ENCODE peak calls at places on chromosomes 11 and 22, in seven cellular contexts. W is activated T-helper 1 cell treated with anti-CD3 and anti-CD28 coated beads, Interleukin-12 subunit alpha, Interleukin-12 subunit beta, Interleukin-2, Interleukin-4 antibody, amounts not matched to agents 30 ng/mL and 10 ng/mL and 1 ng/mL, durations not matched to agents 14 hours and 24 hours and 36 hours; Y is CD8-positive, alpha-beta memory T cell; H is ecto neural progenitor cell; U is DMS153; K is activated CD4-positive, alpha-beta T cell treated with anti-CD3 and anti-CD28 coated beads, Interleukin-2, amount 50 U/mL, for 1 hour; V is activated CD4-positive, CD25-positive, alpha-beta regulatory T cell. N is an unnamed sample.
A peak's percentile ranks its signal among the peaks of the same experiment; 100 is the strongest.

GRCh38 chr11:131668867-131669780 is 298.7 kb downstream of the NTM start:
- DNase-seq in W (no peak), Y (no peak), H (peak; percentile 81), U (no peak), K (no peak), V (no peak), N (no peak)

GRCh38 chr11:95499516-95500135 is 268.6 kb upstream of the SESN3 start:
- DNase-seq in W (no peak), Y (no peak), H (no peak), U (no peak), K (no peak), V (no peak), N (no peak)

GRCh38 chr11:75853971-75854370 is 39.0 kb downstream of the UVRAG start:
- DNase-seq in W (no peak), Y (no peak), H (no peak), U (no peak), K (no peak), V (no peak), N (no peak)

GRCh38 chr11:8354622-8355417 is 91.1 kb upstream of the LMO1 start:
- DNase-seq in W (no peak), Y (no peak), H (peak; percentile 66), U (peak; percentile 55), K (no peak), V (no peak), N (no peak)

GRCh38 chr11:59865031-59865430 is 1.3 kb downstream of the TCN1 start:
- DNase-seq in W (no peak), Y (no peak), H (no peak), U (no peak), K (no peak), V (no peak), N (no peak)

GRCh38 chr11:116510886-116511650 is 261.7 kb downstream of the BUD13 start:
- DNase-seq in W (no peak), Y (no peak), H (no peak), U (no peak), K (no peak), V (no peak), N (no peak)

GRCh38 chr22:48979482-48979881 is 848.2 kb downstream of the BRD1 start:
- DNase-seq in W (no peak), Y (no peak), H (no peak), U (peak; percentile 82), K (no peak), V (no peak), N (no peak)

GRCh38 chr22:50713008-50713385 is 25.0 kb upstream of the ACR start:
- DNase-seq in W (no peak), Y (no peak), H (no peak), U (no peak), K (no peak), V (no peak), N (peak; percentile 12)

GRCh38 chr11:134120143-134120850 is 51.4 kb downstream of the JAM3 start:
- DNase-seq in W (no peak), Y (no peak), H (no peak), U (no peak), K (no peak), V (no peak), N (no peak)

GRCh38 chr11:27795955-27796861 is 96.0 kb upstream of the BDNF start:
- DNase-seq in W (no peak), Y (no peak), H (peak; percentile 46), U (peak; percentile 76), K (no peak), V (no peak), N (no peak)

GRCh38 chr11:72326151-72326842 is 82.3 kb upstream of the PHOX2A start:
- DNase-seq in W (no peak), Y (no peak), H (no peak), U (no peak), K (no peak), V (no peak), N (no peak)

GRCh38 chr11:45815747-45816146 is 10.8 kb downstream of the SLC35C1 start:
- DNase-seq in W (no peak), Y (no peak), H (no peak), U (no peak), K (no peak), V (no peak), N (no peak)

GRCh38 chr11:64000026-64000739 is 13.9 kb downstream of the OTUB1 start:
- DNase-seq in W (peak; percentile 71), Y (peak; percentile 74), H (peak; percentile 86), U (peak; percentile 55), K (peak; percentile 68), V (peak; percentile 67), N (peak; percentile 76)

GRCh38 chr11:122556605-122557004 is 98.9 kb upstream of the UBASH3B start:
- DNase-seq in W (no peak), Y (no peak), H (peak; percentile 84), U (no peak), K (peak; percentile 12), V (no peak), N (no peak)

GRCh38 chr11:86360775-86361395 is 13.8 kb upstream of the CCDC81 start:
- DNase-seq in W (no peak), Y (no peak), H (no peak), U (no peak), K (no peak), V (no peak), N (no peak)

GRCh38 chr22:50730941-50731661 is 6.9 kb upstream of the ACR start:
- DNase-seq in W (no peak), Y (no peak), H (no peak), U (no peak), K (no peak), V (no peak), N (peak; percentile 39)

GRCh38 chr11:313787-314547 is at the start of gene IFITM1:
- DNase-seq in W (peak; percentile 64), Y (peak; percentile 83), H (no peak), U (no peak), K (peak; percentile 53), V (peak; percentile 55), N (peak; percentile 81)

GRCh38 chr11:2077061-2077802 is 62.0 kb downstream of the IGF2 start:
- DNase-seq in W (peak; percentile 44), Y (no peak), H (no peak), U (no peak), K (no peak), V (no peak), N (peak; percentile 35)

GRCh38 chr22:36191106-36191836 is 10.3 kb downstream of the APOL4 start:
- DNase-seq in W (no peak), Y (no peak), H (no peak), U (no peak), K (no peak), V (no peak), N (no peak)

GRCh38 chr11:72675221-72675620 is 999 bp upstream of the PDE2A start:
- DNase-seq in W (no peak), Y (no peak), H (no peak), U (no peak), K (no peak), V (no peak), N (no peak)

GRCh38 chr11:34468209-34468841 is 29.6 kb downstream of the CAT start:
- DNase-seq in W (peak; percentile 22), Y (peak; percentile 17), H (no peak), U (peak; percentile 5), K (peak; percentile 31), V (no peak), N (no peak)

GRCh38 chr11:120431633-120432032 is 79.9 kb upstream of the GRIK4 start:
- DNase-seq in W (no peak), Y (no peak), H (no peak), U (no peak), K (no peak), V (no peak), N (no peak)

GRCh38 chr11:114197799-114198500 is 98.2 kb upstream of the NNMT start:
- DNase-seq in W (no peak), Y (no peak), H (no peak), U (no peak), K (no peak), V (no peak), N (no peak)

GRCh38 chr22:23137905-23138520 is 3.8 kb downstream of the RSPH14 start:
- DNase-seq in W (peak; percentile 49), Y (peak; percentile 73), H (no peak), U (peak; percentile 7), K (peak; percentile 28), V (no peak), N (peak; percentile 87)

GRCh38 chr11:45026835-45027234 is 76.2 kb upstream of the TP53I11 start:
- DNase-seq in W (no peak), Y (no peak), H (peak; percentile 29), U (peak; percentile 63), K (no peak), V (no peak), N (no peak)

GRCh38 chr11:89293966-89294679 is 116.4 kb downstream of the TYR start:
- DNase-seq in W (no peak), Y (no peak), H (peak; percentile 67), U (no peak), K (no peak), V (no peak), N (no peak)

GRCh38 chr11:31397239-31397834 is 27.7 kb downstream of the DNAJC24 start:
- DNase-seq in W (no peak), Y (peak; percentile 23), H (no peak), U (no peak), K (no peak), V (no peak), N (no peak)

GRCh38 chr11:97019754-97020153 is 629.9 kb downstream of the JRKL start:
- DNase-seq in W (no peak), Y (no peak), H (no peak), U (no peak), K (no peak), V (no peak), N (no peak)

GRCh38 chr11:3820971-3821370 is 12.6 kb downstream of the PGAP2 start:
- DNase-seq in W (no peak), Y (no peak), H (no peak), U (no peak), K (no peak), V (no peak), N (no peak)

GRCh38 chr22:23750744-23751440 is at the start of gene ZNF70:
- DNase-seq in W (peak; percentile 77), Y (peak; percentile 87), H (peak; percentile 92), U (peak; percentile 72), K (peak; percentile 83), V (peak; percentile 85), N (peak; percentile 91)

GRCh38 chr22:27515091-27515523 is 286.4 kb downstream of the MN1 start:
- DNase-seq in W (no peak), Y (no peak), H (no peak), U (no peak), K (no peak), V (no peak), N (no peak)

GRCh38 chr11:32198053-32198452 is 107.2 kb downstream of the RCN1 start:
- DNase-seq in W (no peak), Y (no peak), H (no peak), U (no peak), K (no peak), V (no peak), N (no peak)

GRCh38 chr22:30947163-30947820 is 21.3 kb downstream of the MORC2 start:
- DNase-seq in W (no peak), Y (no peak), H (peak; percentile 81), U (peak; percentile 36), K (no peak), V (no peak), N (no peak)